ENCODE peak calls at places on chromosomes 6 and 20, in ten cellular contexts. A is uterus, I is SK-N-SH, F is osteoblast, K is A549, Y is tibial nerve, J is ovary, T is astrocyte of the spinal cord, Q is AG04450, U is lower leg skin. Z is an unnamed sample.

GRCh38 chr6:109299695-109300564 is 82.3 kb downstream of the CD164 start:
- DNase-seq in A (peak), I (no peak), F (no peak), K (no peak), Y (no peak), J (no peak), T (no peak), Q (no peak), U (no peak), Z (no peak)

GRCh38 chr6:56424542-56425083 is 177.2 kb upstream of the COL21A1 start:
- DNase-seq in A (no peak), I (no peak), F (no peak), K (no peak), Y (no peak), J (no peak), T (no peak), Q (no peak), U (no peak), Z (no peak)

GRCh38 chr6:158058156-158058723 is 76.6 kb downstream of the SYNJ2 start:
- DNase-seq in A (no peak), I (no peak), F (no peak), K (no peak), Y (no peak), J (no peak), T (no peak), Q (no peak), U (no peak), Z (no peak)

GRCh38 chr6:158290659-158291058 is 21.6 kb upstream of the TULP4 start:
- DNase-seq in A (no peak), I (no peak), F (no peak), K (no peak), Y (no peak), J (no peak), T (no peak), Q (no peak), U (no peak), Z (no peak)

GRCh38 chr6:24494726-24495515 is at the start of gene ALDH5A1:
- DNase-seq in A (peak), I (peak), F (peak), K (peak), Y (peak), J (peak), T (peak), Q (no peak), U (peak), Z (peak)

GRCh38 chr20:38671701-38672292 is 52.5 kb upstream of the SLC32A1 start:
- DNase-seq in A (no peak), I (no peak), F (no peak), K (no peak), Y (no peak), J (no peak), T (no peak), Q (no peak), U (peak), Z (no peak)

GRCh38 chr6:1286972-1287600 is 24.8 kb upstream of the FOXQ1 start:
- DNase-seq in A (no peak), I (no peak), F (peak), K (peak), Y (no peak), J (no peak), T (peak), Q (peak), U (no peak), Z (peak)

GRCh38 chr6:122996797-122997520 is 924 bp downstream of the CLVS2 start:
- DNase-seq in A (no peak), I (peak), F (no peak), K (no peak), Y (no peak), J (no peak), T (no peak), Q (no peak), U (no peak), Z (no peak)

GRCh38 chr20:11235058-11235457 is 561.3 kb upstream of the JAG1 start:
- DNase-seq in A (no peak), I (no peak), F (peak), K (no peak), Y (no peak), J (no peak), T (peak), Q (no peak), U (no peak), Z (peak)

GRCh38 chr20:55095745-55096450 is 620.5 kb downstream of the DOK5 start:
- DNase-seq in A (no peak), I (no peak), F (no peak), K (no peak), Y (no peak), J (no peak), T (no peak), Q (no peak), U (no peak), Z (no peak)

GRCh38 chr6:154996841-154997311 is 1.8 kb downstream of the TIAM2 start:
- DNase-seq in A (no peak), I (no peak), F (peak), K (no peak), Y (no peak), J (no peak), T (no peak), Q (no peak), U (no peak), Z (no peak)

GRCh38 chr6:150079604-150080003 is 10.7 kb upstream of the ULBP3 start:
- DNase-seq in A (no peak), I (no peak), F (no peak), K (no peak), Y (no peak), J (no peak), T (peak), Q (no peak), U (peak), Z (no peak)

GRCh38 chr6:14638932-14639875 is 521.6 kb downstream of the CD83 start:
- DNase-seq in A (no peak), I (peak), F (peak), K (no peak), Y (no peak), J (no peak), T (peak), Q (no peak), U (no peak), Z (no peak)

GRCh38 chr6:151808331-151809241 is 1.1 kb downstream of the ESR1 start:
- DNase-seq in A (peak), I (peak), F (no peak), K (no peak), Y (no peak), J (peak), T (no peak), Q (no peak), U (peak), Z (no peak)

GRCh38 chr6:44561832-44562496 is 174.5 kb downstream of the CDC5L start:
- DNase-seq in A (no peak), I (peak), F (peak), K (no peak), Y (no peak), J (no peak), T (no peak), Q (no peak), U (no peak), Z (no peak)

GRCh38 chr6:139883776-139884175 is 509.3 kb upstream of the CITED2 start:
- DNase-seq in A (no peak), I (no peak), F (no peak), K (no peak), Y (no peak), J (no peak), T (no peak), Q (no peak), U (no peak), Z (no peak)

GRCh38 chr20:57434390-57434700 is 43.1 kb downstream of the RBM38 start:
- DNase-seq in A (no peak), I (no peak), F (no peak), K (no peak), Y (no peak), J (no peak), T (no peak), Q (no peak), U (no peak), Z (no peak)

GRCh38 chr6:3744211-3744900 is 7.2 kb downstream of the PXDC1 start:
- DNase-seq in A (no peak), I (no peak), F (peak), K (no peak), Y (no peak), J (peak), T (no peak), Q (no peak), U (peak), Z (no peak)

DNA sequence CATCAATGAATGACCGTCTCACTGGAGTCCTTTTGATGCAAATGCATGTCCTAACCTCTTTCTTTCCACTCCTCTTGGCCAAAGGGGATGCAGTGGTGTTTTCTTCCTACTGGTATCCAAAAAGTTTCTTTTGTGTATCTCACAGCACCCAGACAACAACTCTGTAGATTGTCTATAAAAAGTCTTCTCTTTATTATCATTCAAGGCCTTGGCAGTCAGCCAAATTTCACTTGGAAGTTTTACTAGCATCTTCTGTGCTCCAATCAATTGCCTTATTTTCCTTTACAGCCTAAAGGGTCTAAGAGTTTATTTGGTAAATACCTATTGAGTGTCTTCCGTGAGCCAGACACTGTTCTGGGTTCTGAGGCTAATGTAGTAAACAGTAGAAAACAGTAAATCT is 150.2 kb upstream of the RNF217 start:
- DNase-seq in A (no peak), I (no peak), F (no peak), K (no peak), Y (no peak), J (no peak), T (no peak), Q (no peak), U (no peak), Z (no peak)
- H3K4me3 ChIP-seq in A (no peak), I (no peak), F (no peak), K (no peak), Y (no peak), J (no peak), T (no peak), Q (no peak), U (no peak), Z (no peak)

GRCh38 chr6:40082278-40083043 is 148.2 kb upstream of the MOCS1 start:
- DNase-seq in A (no peak), I (no peak), F (no peak), K (no peak), Y (no peak), J (no peak), T (no peak), Q (no peak), U (no peak), Z (no peak)

GRCh38 chr6:40083141-40083920 is 149.1 kb upstream of the MOCS1 start:
- DNase-seq in A (no peak), I (no peak), F (no peak), K (no peak), Y (no peak), J (no peak), T (no peak), Q (no peak), U (no peak), Z (no peak)
- H3K4me3 ChIP-seq in A (no peak), I (no peak), F (no peak), K (no peak), Y (no peak), J (no peak), T (no peak), Q (no peak), U (no peak), Z (no peak)

GRCh38 chr6:43376551-43376981 is 7.1 kb upstream of the ZNF318 start:
- DNase-seq in A (no peak), I (no peak), F (no peak), K (no peak), Y (no peak), J (no peak), T (no peak), Q (no peak), U (no peak), Z (no peak)
- H3K4me3 ChIP-seq in A (no peak), I (no peak), F (no peak), K (no peak), Y (no peak), J (no peak), T (no peak), Q (no peak), U (no peak), Z (no peak)

GRCh38 chr6:107731422-107732319 is 92.4 kb downstream of the SCML4 start:
- DNase-seq in A (no peak), I (no peak), F (no peak), K (no peak), Y (no peak), J (no peak), T (no peak), Q (no peak), U (peak), Z (no peak)
- H3K4me3 ChIP-seq in A (no peak), I (no peak), F (no peak), K (no peak), Y (no peak), J (no peak), T (no peak), Q (no peak), U (peak), Z (no peak)

DNA sequence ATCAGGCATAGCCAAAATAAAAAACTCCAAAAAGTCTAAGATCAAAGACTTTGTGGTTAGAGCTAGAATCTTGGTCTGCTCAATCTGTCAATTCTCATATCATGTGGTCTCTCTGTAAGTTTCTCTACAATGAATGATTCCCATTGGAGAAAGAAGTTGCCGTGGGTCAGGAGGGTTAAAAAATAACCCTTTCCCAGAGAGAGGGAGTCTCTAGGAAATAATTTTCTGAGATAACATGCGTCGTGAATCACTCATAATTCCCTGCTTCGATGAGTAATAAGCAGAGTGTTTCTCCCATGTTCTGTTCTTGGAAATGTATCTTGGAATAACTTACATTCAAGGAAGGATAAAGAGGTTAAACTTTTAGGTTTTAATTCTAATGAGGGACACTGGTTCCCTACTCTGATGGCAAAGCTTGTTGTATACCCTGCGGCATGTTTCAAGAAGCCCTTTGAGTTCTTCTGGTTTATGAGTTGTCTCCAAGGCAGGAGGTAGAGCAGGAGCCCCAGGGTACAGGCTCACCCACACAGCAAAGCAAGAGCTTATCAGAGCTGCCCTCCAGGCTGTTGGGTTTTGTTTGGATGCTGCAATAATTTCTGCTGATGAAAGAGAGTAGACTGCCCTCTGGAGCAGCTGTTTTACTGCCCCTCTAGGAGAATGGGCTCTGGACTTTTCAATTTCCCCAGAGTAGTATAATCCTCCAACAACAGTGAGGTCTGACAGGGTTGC is 599.1 kb downstream of the QKI start:
- DNase-seq in A (no peak), I (no peak), F (peak), K (no peak), Y (no peak), J (no peak), T (no peak), Q (no peak), U (no peak), Z (no peak)
- H3K4me3 ChIP-seq in A (no peak), I (no peak), F (no peak), K (no peak), Y (no peak), J (no peak), T (no peak), Q (no peak), U (no peak), Z (no peak)

Z was measured in skeletal muscle cell.